ENCODE peak calls at places on chromosome 15, in six cellular contexts. One of them, this sample, is unnamed.

GRCh38 chr15:95793226-95793625 is 537.3 kb upstream of the NR2F2 start:
- DNase-seq in AG04449: no peak
- DNase-seq in cardiac fibroblast: no peak
- DNase-seq in fibroblast of mammary gland: no peak
- DNase-seq in hepatocyte: no peak
- DNase-seq in HL-60: no peak
- DNase-seq in this sample: no peak

GRCh38 chr15:40372966-40373365 is 9.6 kb upstream of the KNSTRN start:
- DNase-seq in AG04449: no peak
- DNase-seq in HL-60: no peak
- DNase-seq in hepatocyte: no peak
- DNase-seq in cardiac fibroblast: peak
- DNase-seq in fibroblast of mammary gland: no peak
- DNase-seq in this sample: no peak

GRCh38 chr15:65249641-65250040 is 37.0 kb downstream of the PARP16 start:
- DNase-seq in hepatocyte: no peak
- DNase-seq in fibroblast of mammary gland: no peak
- DNase-seq in HL-60: no peak
- DNase-seq in AG04449: no peak
- DNase-seq in cardiac fibroblast: no peak
- DNase-seq in this sample: no peak

GRCh38 chr15:66739287-66739686 is 37.3 kb downstream of the SMAD6 start:
- DNase-seq in cardiac fibroblast: no peak
- DNase-seq in fibroblast of mammary gland: no peak
- DNase-seq in HL-60: no peak
- DNase-seq in hepatocyte: no peak
- DNase-seq in AG04449: no peak
- DNase-seq in this sample: no peak

GRCh38 chr15:29270169-29270955 is 740 bp upstream of the NSMCE3 start:
- DNase-seq in hepatocyte: no peak
- DNase-seq in fibroblast of mammary gland: peak
- DNase-seq in AG04449: peak
- DNase-seq in HL-60: peak
- DNase-seq in cardiac fibroblast: peak
- DNase-seq in this sample: peak

GRCh38 chr15:99826146-99826745 is 93.0 kb upstream of the LYSMD4 start:
- DNase-seq in AG04449: no peak
- DNase-seq in fibroblast of mammary gland: no peak
- DNase-seq in HL-60: no peak
- DNase-seq in cardiac fibroblast: no peak
- DNase-seq in hepatocyte: no peak
- DNase-seq in this sample: no peak

GRCh38 chr15:94080416-94080815 is 150.9 kb upstream of the MCTP2 start:
- DNase-seq in hepatocyte: no peak
- DNase-seq in AG04449: no peak
- DNase-seq in HL-60: no peak
- DNase-seq in fibroblast of mammary gland: peak
- DNase-seq in cardiac fibroblast: no peak
- DNase-seq in this sample: peak

GRCh38 chr15:24917431-24917830 is 37.4 kb upstream of the SNRPN start:
- DNase-seq in fibroblast of mammary gland: no peak
- DNase-seq in hepatocyte: no peak
- DNase-seq in cardiac fibroblast: no peak
- DNase-seq in AG04449: no peak
- DNase-seq in HL-60: no peak
- DNase-seq in this sample: no peak

GRCh38 chr15:73440571-73440970 is 2.4 kb upstream of the REC114 start:
- DNase-seq in hepatocyte: no peak
- DNase-seq in fibroblast of mammary gland: no peak
- DNase-seq in AG04449: no peak
- DNase-seq in cardiac fibroblast: no peak
- DNase-seq in HL-60: no peak
- DNase-seq in this sample: no peak

GRCh38 chr15:75361361-75361988 is 6.9 kb downstream of the MAN2C1 start:
- DNase-seq in cardiac fibroblast: no peak
- DNase-seq in HL-60: no peak
- DNase-seq in AG04449: no peak
- DNase-seq in fibroblast of mammary gland: no peak
- DNase-seq in hepatocyte: no peak
- DNase-seq in this sample: no peak

GRCh38 chr15:56058986-56059385 is 65.6 kb upstream of the NEDD4 start:
- DNase-seq in cardiac fibroblast: no peak
- DNase-seq in AG04449: no peak
- DNase-seq in HL-60: no peak
- DNase-seq in hepatocyte: peak
- DNase-seq in fibroblast of mammary gland: no peak
- DNase-seq in this sample: no peak

GRCh38 chr15:70098170-70098460 is 398 bp upstream of the TLE3 start:
- DNase-seq in HL-60: no peak
- DNase-seq in cardiac fibroblast: no peak
- DNase-seq in AG04449: no peak
- DNase-seq in fibroblast of mammary gland: no peak
- DNase-seq in hepatocyte: no peak
- DNase-seq in this sample: no peak

GRCh38 chr15:67091073-67091965 is 25.9 kb downstream of the SMAD3 start:
- DNase-seq in cardiac fibroblast: peak
- DNase-seq in hepatocyte: peak
- DNase-seq in AG04449: no peak
- DNase-seq in fibroblast of mammary gland: peak
- DNase-seq in HL-60: peak
- DNase-seq in this sample: peak

GRCh38 chr15:75836953-75837321 is 6.3 kb upstream of the UBE2Q2 start:
- DNase-seq in HL-60: peak
- DNase-seq in AG04449: peak
- DNase-seq in cardiac fibroblast: peak
- DNase-seq in hepatocyte: no peak
- DNase-seq in fibroblast of mammary gland: peak
- DNase-seq in this sample: peak

GRCh38 chr15:79035111-79035601 is 55.4 kb downstream of the RASGRF1 start:
- DNase-seq in hepatocyte: no peak
- DNase-seq in HL-60: no peak
- DNase-seq in cardiac fibroblast: no peak
- DNase-seq in AG04449: no peak
- DNase-seq in fibroblast of mammary gland: no peak
- DNase-seq in this sample: no peak

GRCh38 chr15:78837543-78837942 is 26.3 kb upstream of the ADAMTS7 start:
- DNase-seq in HL-60: no peak
- DNase-seq in fibroblast of mammary gland: no peak
- DNase-seq in hepatocyte: no peak
- DNase-seq in AG04449: no peak
- DNase-seq in cardiac fibroblast: no peak
- DNase-seq in this sample: no peak

GRCh38 chr15:55775316-55775715 is 32.4 kb upstream of the PRTG start:
- DNase-seq in fibroblast of mammary gland: no peak
- DNase-seq in HL-60: no peak
- DNase-seq in cardiac fibroblast: no peak
- DNase-seq in hepatocyte: peak
- DNase-seq in AG04449: no peak
- DNase-seq in this sample: no peak

GRCh38 chr15:98842192-98842972 is 165.2 kb downstream of the PGPEP1L start:
- DNase-seq in AG04449: no peak
- DNase-seq in fibroblast of mammary gland: no peak
- DNase-seq in cardiac fibroblast: peak
- DNase-seq in hepatocyte: no peak
- DNase-seq in HL-60: no peak
- DNase-seq in this sample: peak

GRCh38 chr15:92291900-92292299 is 101.8 kb upstream of the ST8SIA2 start:
- DNase-seq in HL-60: no peak
- DNase-seq in AG04449: no peak
- DNase-seq in cardiac fibroblast: no peak
- DNase-seq in hepatocyte: no peak
- DNase-seq in fibroblast of mammary gland: no peak
- DNase-seq in this sample: no peak

GRCh38 chr15:85035980-85036379 is 54.3 kb downstream of the PDE8A start:
- DNase-seq in hepatocyte: no peak
- DNase-seq in HL-60: no peak
- DNase-seq in fibroblast of mammary gland: no peak
- DNase-seq in cardiac fibroblast: no peak
- DNase-seq in AG04449: no peak
- DNase-seq in this sample: no peak
- TF ChIP-seq CTCF in hepatocyte: no peak
- TF ChIP-seq CTCF in HL-60: no peak
- TF ChIP-seq CTCF in fibroblast of mammary gland: no peak
- TF ChIP-seq CTCF in cardiac fibroblast: no peak
- TF ChIP-seq CTCF in AG04449: no peak
- TF ChIP-seq CTCF in this sample: no peak

GRCh38 chr15:34334676-34335075 is 2.9 kb downstream of the SLC12A6 start:
- DNase-seq in cardiac fibroblast: peak
- DNase-seq in HL-60: no peak
- DNase-seq in fibroblast of mammary gland: no peak
- DNase-seq in AG04449: no peak
- DNase-seq in hepatocyte: no peak
- DNase-seq in this sample: no peak

GRCh38 chr15:34335176-34335575 is 2.4 kb downstream of the SLC12A6 start:
- DNase-seq in hepatocyte: no peak
- DNase-seq in AG04449: no peak
- DNase-seq in HL-60: no peak
- DNase-seq in cardiac fibroblast: peak
- DNase-seq in fibroblast of mammary gland: peak
- DNase-seq in this sample: no peak

GRCh38 chr15:34337557-34338306 is at the start of gene SLC12A6:
- DNase-seq in hepatocyte: peak
- DNase-seq in HL-60: peak
- DNase-seq in cardiac fibroblast: peak
- DNase-seq in AG04449: peak
- DNase-seq in fibroblast of mammary gland: peak
- DNase-seq in this sample: peak

GRCh38 chr15:34336947-34337556 is 529 bp downstream of the SLC12A6 start:
- DNase-seq in hepatocyte: no peak
- DNase-seq in fibroblast of mammary gland: no peak
- DNase-seq in AG04449: no peak
- DNase-seq in HL-60: no peak
- DNase-seq in cardiac fibroblast: no peak
- DNase-seq in this sample: no peak

GRCh38 chr15:34336333-34336732 is 1.2 kb downstream of the SLC12A6 start:
- DNase-seq in HL-60: no peak
- DNase-seq in cardiac fibroblast: no peak
- DNase-seq in fibroblast of mammary gland: no peak
- DNase-seq in hepatocyte: no peak
- DNase-seq in AG04449: no peak
- DNase-seq in this sample: no peak
- H3K4me3 ChIP-seq in HL-60: peak
- H3K4me3 ChIP-seq in cardiac fibroblast: no peak
- H3K4me3 ChIP-seq in fibroblast of mammary gland: no peak
- H3K4me3 ChIP-seq in hepatocyte: no peak
- H3K4me3 ChIP-seq in AG04449: no peak
- H3K4me3 ChIP-seq in this sample: no peak

GRCh38 chr15:41812820-41813375 is 15.0 kb upstream of the JMJD7 start:
- DNase-seq in HL-60: no peak
- DNase-seq in hepatocyte: no peak
- DNase-seq in fibroblast of mammary gland: no peak
- DNase-seq in AG04449: no peak
- DNase-seq in cardiac fibroblast: no peak
- DNase-seq in this sample: no peak

GRCh38 chr15:41809526-41810220 is 18.2 kb upstream of the JMJD7 start:
- DNase-seq in cardiac fibroblast: no peak
- DNase-seq in fibroblast of mammary gland: no peak
- DNase-seq in hepatocyte: no peak
- DNase-seq in AG04449: no peak
- DNase-seq in HL-60: no peak
- DNase-seq in this sample: no peak

GRCh38 chr15:41809121-41809520 is 18.8 kb upstream of the JMJD7 start:
- DNase-seq in cardiac fibroblast: no peak
- DNase-seq in AG04449: no peak
- DNase-seq in hepatocyte: no peak
- DNase-seq in HL-60: no peak
- DNase-seq in fibroblast of mammary gland: peak
- DNase-seq in this sample: no peak

GRCh38 chr15:41811432-41812195 is 16.3 kb upstream of the JMJD7 start:
- DNase-seq in AG04449: peak
- DNase-seq in cardiac fibroblast: peak
- DNase-seq in hepatocyte: peak
- DNase-seq in HL-60: peak
- DNase-seq in fibroblast of mammary gland: peak
- DNase-seq in this sample: peak

DNA sequence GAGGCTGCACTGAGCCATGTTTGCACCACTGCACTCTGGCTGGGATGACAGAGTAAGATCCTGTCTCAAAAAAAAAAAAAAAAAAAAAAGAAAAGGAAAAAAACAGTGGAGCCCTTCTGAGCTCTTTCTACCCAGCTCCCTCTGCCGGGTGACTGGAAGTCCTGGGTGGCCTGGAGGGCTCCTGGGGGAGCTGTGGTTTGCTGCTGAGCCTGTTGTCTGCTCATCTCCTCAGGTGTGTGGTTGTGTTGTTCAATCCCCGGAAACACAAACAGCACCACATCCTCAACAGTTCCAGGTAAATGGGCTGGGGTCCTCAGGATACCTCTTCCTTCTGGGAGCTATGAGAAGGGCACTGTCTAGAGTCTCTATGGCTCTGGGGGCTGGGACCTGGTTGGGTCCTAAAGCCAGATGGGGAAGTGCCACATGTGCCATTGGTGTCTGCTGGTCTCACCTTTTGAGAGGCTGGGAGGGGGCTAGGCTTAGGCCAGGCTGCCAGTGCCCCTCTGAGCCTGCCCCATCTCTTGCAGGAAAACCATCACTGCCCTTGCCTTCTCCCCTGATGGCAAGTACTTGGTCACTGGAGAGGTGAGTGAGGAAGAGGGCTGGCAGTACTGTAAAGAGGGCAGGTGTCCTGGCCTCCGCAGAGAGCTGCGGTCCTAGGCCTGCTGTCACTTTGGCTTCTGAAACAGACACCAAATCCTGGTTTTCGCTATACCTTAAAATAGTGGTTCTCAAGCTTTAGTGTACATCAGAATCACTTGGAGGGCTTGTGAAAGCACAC is 17.1 kb upstream of the JMJD7 start:
- DNase-seq in HL-60: no peak
- DNase-seq in hepatocyte: no peak
- DNase-seq in AG04449: no peak
- DNase-seq in fibroblast of mammary gland: no peak
- DNase-seq in cardiac fibroblast: no peak
- DNase-seq in this sample: no peak
- TF ChIP-seq CTCF in HL-60: no peak
- TF ChIP-seq CTCF in hepatocyte: no peak
- TF ChIP-seq CTCF in AG04449: peak
- TF ChIP-seq CTCF in fibroblast of mammary gland: no peak
- TF ChIP-seq CTCF in cardiac fibroblast: no peak
- TF ChIP-seq CTCF in this sample: no peak

DNA sequence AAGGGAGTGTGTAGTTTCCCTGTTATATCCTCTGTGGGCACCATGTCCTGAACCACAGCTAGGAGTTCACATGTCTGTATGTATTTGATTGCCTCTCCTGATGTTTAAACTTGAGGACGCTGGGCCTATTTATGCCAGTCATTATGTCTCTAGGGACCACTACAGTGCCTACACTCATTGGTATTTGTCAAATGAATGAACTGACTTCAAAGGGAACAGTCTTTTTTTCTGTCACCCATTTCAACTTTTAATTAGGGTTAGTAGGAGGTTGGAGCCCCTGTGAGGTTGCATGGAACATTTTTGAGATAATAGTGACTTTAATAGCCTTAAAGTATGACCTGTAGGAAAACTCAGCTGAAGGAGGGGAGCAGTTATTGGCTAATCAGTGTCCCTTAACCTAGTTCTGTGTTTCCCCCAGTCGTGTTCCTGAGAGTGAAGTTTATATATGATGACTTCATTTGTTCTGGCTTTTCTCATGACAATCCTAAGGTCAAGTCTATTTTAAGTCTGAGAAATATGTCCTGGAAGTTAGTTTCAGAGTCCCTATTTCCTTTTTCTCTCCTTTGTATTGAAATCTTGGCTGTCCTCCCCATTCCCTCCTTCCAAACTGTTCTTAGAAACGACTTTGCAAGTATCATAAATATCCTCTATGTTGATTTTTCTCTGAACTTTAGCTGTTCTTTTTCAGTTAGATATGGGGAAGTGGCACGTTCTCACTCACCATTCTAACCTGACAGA is 29.0 kb downstream of the PDE8A start:
- DNase-seq in fibroblast of mammary gland: peak
- DNase-seq in AG04449: no peak
- DNase-seq in HL-60: no peak
- DNase-seq in cardiac fibroblast: peak
- DNase-seq in hepatocyte: peak
- DNase-seq in this sample: no peak
- H3K4me3 ChIP-seq in fibroblast of mammary gland: no peak
- H3K4me3 ChIP-seq in AG04449: no peak
- H3K4me3 ChIP-seq in HL-60: no peak
- H3K4me3 ChIP-seq in cardiac fibroblast: no peak
- H3K4me3 ChIP-seq in hepatocyte: no peak
- H3K4me3 ChIP-seq in this sample: no peak

This sample was measured in astrocyte of the spinal cord.